ENCODE peak calls at places on chromosomes 3 and 15, in five cellular contexts. One of them, this sample, is unnamed.

GRCh38 chr15:47503884-47504283 is 213.4 kb upstream of the SEMA6D start:
- DNase-seq in H1: no peak
- DNase-seq in HL-60: no peak
- DNase-seq in GM12892: no peak
- DNase-seq in GM12891: no peak
- DNase-seq in this sample: no peak

GRCh38 chr3:122077293-122078234 is 22.4 kb downstream of the CD86 start:
- DNase-seq in H1: no peak
- DNase-seq in HL-60: peak
- DNase-seq in GM12892: no peak
- DNase-seq in GM12891: no peak
- DNase-seq in this sample: no peak

GRCh38 chr15:78387678-78388077 is 47.5 kb downstream of the CRABP1 start:
- DNase-seq in H1: no peak
- DNase-seq in HL-60: no peak
- DNase-seq in GM12892: no peak
- DNase-seq in GM12891: no peak
- DNase-seq in this sample: no peak

GRCh38 chr3:34077796-34078195 is 279.4 kb downstream of the PDCD6IP start:
- DNase-seq in H1: no peak
- DNase-seq in HL-60: no peak
- DNase-seq in GM12892: peak
- DNase-seq in GM12891: no peak
- DNase-seq in this sample: no peak

GRCh38 chr15:70478251-70478990 is 284.9 kb downstream of the UACA start:
- DNase-seq in H1: no peak
- DNase-seq in HL-60: peak
- DNase-seq in GM12892: peak
- DNase-seq in GM12891: peak
- DNase-seq in this sample: no peak

GRCh38 chr15:66476535-66476934 is 21.0 kb downstream of the SNAPC5 start:
- DNase-seq in H1: no peak
- DNase-seq in HL-60: no peak
- DNase-seq in GM12892: no peak
- DNase-seq in GM12891: no peak
- DNase-seq in this sample: no peak

GRCh38 chr3:127535106-127535785 is 55.3 kb downstream of the TPRA1 start:
- DNase-seq in H1: no peak
- DNase-seq in HL-60: no peak
- DNase-seq in GM12892: no peak
- DNase-seq in GM12891: no peak
- DNase-seq in this sample: no peak

GRCh38 chr15:96276438-96277210 is 53.9 kb upstream of the NR2F2 start:
- DNase-seq in H1: no peak
- DNase-seq in HL-60: no peak
- DNase-seq in GM12892: no peak
- DNase-seq in GM12891: no peak
- DNase-seq in this sample: no peak

GRCh38 chr3:115146418-115147328 is at the start of gene ZBTB20:
- DNase-seq in H1: peak
- DNase-seq in HL-60: peak
- DNase-seq in GM12892: peak
- DNase-seq in GM12891: peak
- DNase-seq in this sample: peak

GRCh38 chr3:188697127-188697526 is 474.6 kb upstream of the TPRG1 start:
- DNase-seq in H1: no peak
- DNase-seq in HL-60: no peak
- DNase-seq in GM12892: no peak
- DNase-seq in GM12891: no peak
- DNase-seq in this sample: no peak

GRCh38 chr3:60579734-60580133 is 671.5 kb downstream of the FHIT start:
- DNase-seq in H1: no peak
- DNase-seq in HL-60: no peak
- DNase-seq in GM12892: no peak
- DNase-seq in GM12891: no peak
- DNase-seq in this sample: no peak

GRCh38 chr15:98840010-98840409 is 167.6 kb downstream of the PGPEP1L start:
- DNase-seq in H1: no peak
- DNase-seq in HL-60: no peak
- DNase-seq in GM12892: no peak
- DNase-seq in GM12891: no peak
- DNase-seq in this sample: no peak

GRCh38 chr3:24420224-24420623 is 74.4 kb downstream of the THRB start:
- DNase-seq in H1: no peak
- DNase-seq in HL-60: no peak
- DNase-seq in GM12892: no peak
- DNase-seq in GM12891: no peak
- DNase-seq in this sample: no peak

GRCh38 chr15:42375941-42376340 is 16.6 kb downstream of the CAPN3 start:
- DNase-seq in H1: no peak
- DNase-seq in HL-60: no peak
- DNase-seq in GM12892: no peak
- DNase-seq in GM12891: no peak
- DNase-seq in this sample: no peak

GRCh38 chr3:187992609-187993008 is 161.3 kb upstream of the LPP start:
- DNase-seq in H1: no peak
- DNase-seq in HL-60: no peak
- DNase-seq in GM12892: no peak
- DNase-seq in GM12891: no peak
- DNase-seq in this sample: no peak

GRCh38 chr3:123448503-123449091 is at the start of gene ADCY5:
- DNase-seq in H1: no peak
- DNase-seq in HL-60: no peak
- DNase-seq in GM12892: no peak
- DNase-seq in GM12891: peak
- DNase-seq in this sample: no peak

GRCh38 chr15:85333132-85333831 is 47.1 kb upstream of the AKAP13 start:
- DNase-seq in H1: no peak
- DNase-seq in HL-60: no peak
- DNase-seq in GM12892: no peak
- DNase-seq in GM12891: no peak
- DNase-seq in this sample: no peak

GRCh38 chr3:168604767-168605166 is 509.0 kb upstream of the GOLIM4 start:
- DNase-seq in H1: no peak
- DNase-seq in HL-60: no peak
- DNase-seq in GM12892: no peak
- DNase-seq in GM12891: no peak
- DNase-seq in this sample: no peak

GRCh38 chr15:56832125-56832524 is 86.3 kb upstream of the TCF12 start:
- DNase-seq in H1: no peak
- DNase-seq in HL-60: no peak
- DNase-seq in GM12892: no peak
- DNase-seq in GM12891: no peak
- DNase-seq in this sample: peak

GRCh38 chr3:68249265-68249664 is 594.9 kb upstream of the SUCLG2 start:
- DNase-seq in H1: no peak
- DNase-seq in HL-60: no peak
- DNase-seq in GM12892: no peak
- DNase-seq in GM12891: no peak
- DNase-seq in this sample: no peak

GRCh38 chr3:194738254-194739093 is 52.8 kb downstream of the FAM43A start:
- DNase-seq in H1: no peak
- DNase-seq in HL-60: no peak
- DNase-seq in GM12892: no peak
- DNase-seq in GM12891: no peak
- DNase-seq in this sample: peak

GRCh38 chr3:81170298-81170697 is 591.1 kb downstream of the GBE1 start:
- DNase-seq in H1: no peak
- DNase-seq in HL-60: no peak
- DNase-seq in GM12892: no peak
- DNase-seq in GM12891: no peak
- DNase-seq in this sample: no peak

GRCh38 chr3:192171213-192171612 is 556.1 kb downstream of the FGF12 start:
- DNase-seq in H1: no peak
- DNase-seq in HL-60: no peak
- DNase-seq in GM12892: no peak
- DNase-seq in GM12891: no peak
- DNase-seq in this sample: no peak

GRCh38 chr3:32432711-32433530 is 41.3 kb downstream of the CMTM7 start:
- DNase-seq in H1: no peak
- DNase-seq in HL-60: peak
- DNase-seq in GM12892: no peak
- DNase-seq in GM12891: no peak
- DNase-seq in this sample: no peak

GRCh38 chr15:100592898-100593297 is 9.1 kb downstream of the LINS1 start:
- DNase-seq in H1: no peak
- DNase-seq in HL-60: no peak
- DNase-seq in GM12892: no peak
- DNase-seq in GM12891: no peak
- DNase-seq in this sample: no peak

GRCh38 chr15:67730135-67730534 is 95.2 kb upstream of the SKOR1 start:
- DNase-seq in H1: no peak
- DNase-seq in HL-60: no peak
- DNase-seq in GM12892: no peak
- DNase-seq in GM12891: no peak
- DNase-seq in this sample: no peak

GRCh38 chr3:71128951-71129350 is 454.6 kb downstream of the FOXP1 start:
- DNase-seq in H1: no peak
- DNase-seq in HL-60: no peak
- DNase-seq in GM12892: no peak
- DNase-seq in GM12891: no peak
- DNase-seq in this sample: no peak

GRCh38 chr15:66936864-66937245 is 128.5 kb upstream of the SMAD3 start:
- DNase-seq in H1: no peak
- DNase-seq in HL-60: no peak
- DNase-seq in GM12892: no peak
- DNase-seq in GM12891: no peak
- DNase-seq in this sample: no peak

GRCh38 chr15:98799461-98799971 is 151.2 kb downstream of the IGF1R start:
- DNase-seq in H1: no peak
- DNase-seq in HL-60: peak
- DNase-seq in GM12892: no peak
- DNase-seq in GM12891: no peak
- DNase-seq in this sample: no peak

GRCh38 chr15:37638139-37638538 is 296.3 kb upstream of the TMCO5A start:
- DNase-seq in H1: no peak
- DNase-seq in HL-60: no peak
- DNase-seq in GM12892: no peak
- DNase-seq in GM12891: no peak
- DNase-seq in this sample: no peak

GRCh38 chr3:136283627-136284026 is 33.5 kb downstream of the PCCB start:
- DNase-seq in H1: no peak
- DNase-seq in HL-60: no peak
- DNase-seq in GM12892: no peak
- DNase-seq in GM12891: no peak
- DNase-seq in this sample: no peak

GRCh38 chr15:95019907-95020306 is 788.5 kb downstream of the MCTP2 start:
- DNase-seq in H1: no peak
- DNase-seq in HL-60: no peak
- DNase-seq in GM12892: no peak
- DNase-seq in GM12891: no peak
- DNase-seq in this sample: no peak

GRCh38 chr15:95017950-95018349 is 786.6 kb downstream of the MCTP2 start:
- DNase-seq in H1: no peak
- DNase-seq in HL-60: no peak
- DNase-seq in GM12892: no peak
- DNase-seq in GM12891: no peak
- DNase-seq in this sample: peak

GRCh38 chr15:95016511-95017219 is 785.3 kb downstream of the MCTP2 start:
- DNase-seq in H1: no peak
- DNase-seq in HL-60: no peak
- DNase-seq in GM12892: no peak
- DNase-seq in GM12891: no peak
- DNase-seq in this sample: no peak

GRCh38 chr15:95021816-95022215 is 790.5 kb downstream of the MCTP2 start:
- DNase-seq in H1: no peak
- DNase-seq in HL-60: no peak
- DNase-seq in GM12892: no peak
- DNase-seq in GM12891: no peak
- DNase-seq in this sample: no peak

GRCh38 chr15:95018888-95019545 is 787.7 kb downstream of the MCTP2 start:
- DNase-seq in H1: no peak
- DNase-seq in HL-60: no peak
- DNase-seq in GM12892: no peak
- DNase-seq in GM12891: no peak
- DNase-seq in this sample: no peak
- TF ChIP-seq POLR2AphosphoS5 in H1: no peak
- TF ChIP-seq POLR2AphosphoS5 in HL-60: no peak
- TF ChIP-seq POLR2AphosphoS5 in GM12892: no peak
- TF ChIP-seq POLR2AphosphoS5 in GM12891: no peak
- TF ChIP-seq POLR2AphosphoS5 in this sample: no peak

DNA sequence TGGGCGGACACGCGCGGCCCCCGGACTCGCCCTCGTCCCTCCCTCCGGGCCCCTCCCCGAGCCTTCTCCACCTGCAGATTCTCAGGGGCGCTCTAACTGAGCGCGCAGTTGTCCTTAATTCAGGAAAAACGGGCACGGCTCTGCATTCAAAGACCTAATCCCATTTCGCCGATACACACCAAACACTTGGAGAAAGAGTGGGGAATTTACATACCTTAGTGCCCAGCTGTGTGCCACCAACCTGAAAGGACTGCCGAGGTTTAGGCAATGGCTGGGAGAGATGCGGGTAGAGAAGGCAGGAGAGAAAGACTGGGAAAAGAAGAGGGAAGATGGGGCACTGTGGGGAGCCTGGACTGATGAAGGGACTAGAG is 21.8 kb downstream of the IGDCC3 start:
- DNase-seq in H1: no peak
- DNase-seq in HL-60: no peak
- DNase-seq in GM12892: no peak
- DNase-seq in GM12891: no peak
- DNase-seq in this sample: no peak
- TF ChIP-seq POLR2AphosphoS5 in H1: no peak
- TF ChIP-seq POLR2AphosphoS5 in HL-60: no peak
- TF ChIP-seq POLR2AphosphoS5 in GM12892: no peak
- TF ChIP-seq POLR2AphosphoS5 in GM12891: no peak
- TF ChIP-seq POLR2AphosphoS5 in this sample: no peak

GRCh38 chr3:14290631-14291385 is 111.6 kb upstream of the SLC6A6 start:
- DNase-seq in H1: no peak
- DNase-seq in HL-60: no peak
- DNase-seq in GM12892: no peak
- DNase-seq in GM12891: no peak
- DNase-seq in this sample: no peak

GRCh38 chr3:14288833-14289451 is 110.3 kb downstream of the LSM3 start:
- DNase-seq in H1: no peak
- DNase-seq in HL-60: no peak
- DNase-seq in GM12892: no peak
- DNase-seq in GM12891: no peak
- DNase-seq in this sample: no peak

GRCh38 chr3:14288168-14288788 is 109.7 kb downstream of the LSM3 start:
- DNase-seq in H1: no peak
- DNase-seq in HL-60: no peak
- DNase-seq in GM12892: no peak
- DNase-seq in GM12891: no peak
- DNase-seq in this sample: no peak

GRCh38 chr3:14286887-14287496 is 108.4 kb downstream of the LSM3 start:
- DNase-seq in H1: no peak
- DNase-seq in HL-60: peak
- DNase-seq in GM12892: no peak
- DNase-seq in GM12891: no peak
- DNase-seq in this sample: no peak

GRCh38 chr3:14289590-14290453 is 111.2 kb downstream of the LSM3 start:
- DNase-seq in H1: no peak
- DNase-seq in HL-60: no peak
- DNase-seq in GM12892: no peak
- DNase-seq in GM12891: no peak
- DNase-seq in this sample: no peak
- TF ChIP-seq POLR2AphosphoS5 in H1: no peak
- TF ChIP-seq POLR2AphosphoS5 in HL-60: no peak
- TF ChIP-seq POLR2AphosphoS5 in GM12892: no peak
- TF ChIP-seq POLR2AphosphoS5 in GM12891: no peak
- TF ChIP-seq POLR2AphosphoS5 in this sample: no peak

GRCh38 chr3:183254816-183255730 is 2.0 kb downstream of the B3GNT5 start:
- DNase-seq in H1: no peak
- DNase-seq in HL-60: peak
- DNase-seq in GM12892: no peak
- DNase-seq in GM12891: no peak
- DNase-seq in this sample: no peak
- TF ChIP-seq POLR2AphosphoS5 in H1: no peak
- TF ChIP-seq POLR2AphosphoS5 in HL-60: peak
- TF ChIP-seq POLR2AphosphoS5 in GM12892: no peak
- TF ChIP-seq POLR2AphosphoS5 in GM12891: no peak
- TF ChIP-seq POLR2AphosphoS5 in this sample: no peak

This sample was measured in breast epithelium.